ENCODE peak calls at places on chromosomes 13 and 19, in eight cellular contexts. K, W, L, C, F, J, R and U are unnamed samples. For H3K27me3, the result is how much of the 10 kb centered on the place peaks cover.

GRCh38 chr19:41226053-41226873 is 7.2 kb downstream of the AXL start:
- DNase-seq in W (no peak), J (peak), F (peak), C (peak), R (peak), L (no peak), K (peak), U (peak)

GRCh38 chr19:42207767-42208259 is 9.7 kb downstream of the DEDD2 start:
- DNase-seq in R (peak), K (no peak), F (no peak), J (no peak), W (no peak), L (no peak), C (no peak), U (no peak)

GRCh38 chr19:27741236-27741635 is 1471.7 kb downstream of the UQCRFS1 start:
- DNase-seq in R (peak), J (no peak), W (peak), K (no peak), C (peak), F (no peak), L (peak), U (no peak)

GRCh38 chr13:62357887-62358645 is 942.4 kb upstream of the PCDH20 start:
- DNase-seq in C (no peak), L (no peak), F (no peak), J (no peak), R (no peak), W (no peak), K (no peak), U (no peak)

GRCh38 chr13:20106751-20107150 is 54.1 kb downstream of the GJA3 start:
- DNase-seq in R (no peak), J (no peak), C (no peak), K (peak), L (no peak), W (no peak), F (no peak), U (no peak)

GRCh38 chr13:44237276-44237767 is 136.3 kb upstream of the SERP2 start:
- DNase-seq in C (peak), F (peak), R (no peak), W (no peak), J (peak), K (peak), L (peak), U (no peak)

GRCh38 chr19:47284324-47284899 is 9.7 kb downstream of the INAFM1 start:
- DNase-seq in J (no peak), L (no peak), R (no peak), C (no peak), K (peak), F (no peak), W (no peak), U (no peak)

GRCh38 chr13:93621966-93622365 is 395.4 kb downstream of the GPC6 start:
- DNase-seq in L (no peak), R (no peak), K (no peak), J (no peak), C (no peak), W (no peak), F (no peak), U (no peak)

GRCh38 chr13:102172406-102172805 is 229.4 kb downstream of the FGF14 start:
- DNase-seq in F (no peak), W (no peak), J (no peak), K (no peak), C (no peak), R (no peak), L (no peak), U (no peak)

GRCh38 chr19:46717716-46718143 is 816 bp upstream of the PRKD2 start:
- DNase-seq in F (no peak), K (no peak), J (no peak), W (no peak), R (no peak), C (peak), L (no peak), U (no peak)

GRCh38 chr13:102395174-102395573 is 6.7 kb downstream of the FGF14 start:
- DNase-seq in F (no peak), R (no peak), W (no peak), K (peak), C (no peak), L (no peak), J (no peak), U (no peak)

GRCh38 chr13:113622791-113623490 is 35.1 kb downstream of the ATP4B start:
- DNase-seq in F (no peak), C (peak), J (peak), L (peak), K (no peak), R (no peak), W (no peak), U (peak)

GRCh38 chr19:11437955-11438354 is 2.5 kb downstream of the PRKCSH start:
- DNase-seq in F (peak), R (no peak), K (no peak), L (no peak), C (no peak), J (no peak), W (no peak), U (no peak)

GRCh38 chr19:29439688-29440550 is 85.9 kb upstream of the VSTM2B start:
- DNase-seq in R (no peak), W (no peak), K (no peak), F (no peak), L (no peak), C (no peak), J (no peak), U (no peak)

GRCh38 chr19:5690955-5691204 is 785 bp downstream of the RPL36 start:
- DNase-seq in W (no peak), J (no peak), K (no peak), F (peak), C (no peak), R (no peak), L (no peak), U (no peak)

GRCh38 chr19:8069116-8069973 is 16.8 kb downstream of the CCL25 start:
- DNase-seq in J (no peak), K (peak), C (no peak), W (no peak), L (no peak), R (no peak), F (no peak), U (no peak)

GRCh38 chr13:63636231-63636993 is 2220.8 kb upstream of the PCDH20 start:
- DNase-seq in C (no peak), F (no peak), J (no peak), L (no peak), R (no peak), W (no peak), K (no peak), U (no peak)

GRCh38 chr19:45405435-45406164 is 731 bp upstream of the PPP1R13L start:
- DNase-seq in F (peak), W (peak), R (peak), K (peak), C (peak), J (peak), L (peak), U (peak)

GRCh38 chr13:95209109-95209508 is 92.1 kb downstream of the ABCC4 start:
- DNase-seq in J (no peak), R (no peak), L (no peak), C (no peak), F (no peak), W (no peak), K (no peak), U (no peak)

GRCh38 chr19:492091-492531 is 4.2 kb upstream of the MADCAM1 start:
- DNase-seq in F (no peak), K (peak), J (no peak), W (no peak), R (no peak), L (no peak), C (no peak), U (peak)

DNA sequence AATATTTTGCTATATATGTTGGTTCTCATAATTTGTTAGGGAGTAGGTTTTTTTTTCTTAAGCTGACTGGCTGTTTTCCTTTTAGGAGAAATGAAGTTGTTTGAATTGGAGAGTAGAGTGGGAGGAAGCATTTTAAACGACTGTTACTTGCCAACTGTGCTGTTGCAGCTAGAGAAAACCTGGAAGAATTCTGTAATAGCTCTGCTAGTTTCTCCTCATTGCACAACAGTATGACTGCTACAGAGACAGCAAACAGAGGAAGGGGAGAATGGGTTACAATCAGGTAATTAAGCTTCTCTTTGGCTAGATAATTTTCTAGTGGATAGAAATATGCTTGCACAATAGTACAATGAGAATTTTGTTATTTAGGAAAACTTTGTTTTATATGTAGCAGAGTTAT is 222.3 kb downstream of the KCTD12 start:
- DNase-seq in C (no peak), F (no peak), L (no peak), W (no peak), K (no peak), R (no peak), J (no peak), U (no peak)
- H3K27me3 ChIP-seq in C (under half), F (under half), L (under half), W (under half), K (under half), R (under half), J (under half), U (under half)

DNA sequence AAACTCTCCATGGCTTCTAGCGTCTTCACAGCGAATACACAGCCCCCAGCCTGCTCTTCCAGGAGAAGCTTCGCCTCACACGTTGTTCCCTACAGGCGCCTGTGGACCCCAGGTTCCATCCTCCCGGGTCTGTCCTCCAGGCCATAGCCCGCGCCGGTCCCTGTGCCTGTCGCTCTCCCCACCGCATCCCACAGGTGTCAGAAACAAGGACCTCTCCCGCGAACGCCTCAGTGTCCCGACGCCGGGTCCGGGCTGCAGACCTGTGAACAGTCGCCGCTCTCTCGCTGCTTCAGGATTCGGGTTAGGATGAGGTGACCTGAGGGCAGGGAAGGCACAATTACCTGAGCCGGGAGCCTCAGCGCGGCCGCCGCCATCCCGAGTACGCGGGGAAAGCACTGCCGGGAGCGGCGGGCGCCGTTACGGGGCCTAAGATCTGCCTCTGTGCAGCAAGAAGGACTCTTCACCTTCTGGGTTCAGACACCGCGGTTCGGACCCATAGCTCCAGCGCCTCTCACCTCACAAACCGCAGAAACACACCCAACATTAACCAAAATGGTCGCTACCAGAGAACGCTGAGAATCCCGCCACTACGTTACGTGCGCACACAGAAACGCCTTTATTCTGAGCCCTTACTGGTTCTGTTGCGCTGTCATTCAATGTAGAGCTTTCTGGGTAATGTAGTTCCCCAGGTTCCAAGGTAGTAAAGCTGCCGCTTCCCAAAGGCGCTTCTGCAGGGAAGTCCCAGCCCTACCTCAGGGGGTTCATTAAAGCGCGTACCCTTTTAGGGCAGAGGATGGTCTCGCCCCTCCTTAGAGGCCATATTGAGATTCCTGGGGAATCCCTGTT is at the start of gene ZNF418:
- DNase-seq in C (peak), L (no peak), W (no peak), K (no peak), F (peak), R (peak), J (peak), U (peak)
- TF ChIP-seq EP300 in C (no peak), L (no peak), W (no peak), K (no peak), F (no peak), R (no peak), J (no peak), U (no peak)

GRCh38 chr19:2254052-2254872 is 2.0 kb downstream of the JSRP1 start:
- DNase-seq in J (peak), K (peak), F (no peak), C (no peak), L (no peak), W (no peak), R (no peak), U (no peak)

GRCh38 chr19:2250765-2251576 is 1.8 kb downstream of the AMH start:
- DNase-seq in K (peak), L (no peak), R (no peak), J (no peak), C (no peak), W (no peak), F (no peak), U (peak)

GRCh38 chr19:2253106-2254051 is 2.8 kb downstream of the JSRP1 start:
- DNase-seq in R (no peak), C (no peak), L (no peak), K (peak), W (no peak), F (no peak), J (no peak), U (peak)

GRCh38 chr19:2251577-2252480 is 2.7 kb downstream of the AMH start:
- DNase-seq in W (no peak), R (no peak), F (no peak), J (no peak), L (no peak), K (peak), C (no peak), U (no peak)

DNA sequence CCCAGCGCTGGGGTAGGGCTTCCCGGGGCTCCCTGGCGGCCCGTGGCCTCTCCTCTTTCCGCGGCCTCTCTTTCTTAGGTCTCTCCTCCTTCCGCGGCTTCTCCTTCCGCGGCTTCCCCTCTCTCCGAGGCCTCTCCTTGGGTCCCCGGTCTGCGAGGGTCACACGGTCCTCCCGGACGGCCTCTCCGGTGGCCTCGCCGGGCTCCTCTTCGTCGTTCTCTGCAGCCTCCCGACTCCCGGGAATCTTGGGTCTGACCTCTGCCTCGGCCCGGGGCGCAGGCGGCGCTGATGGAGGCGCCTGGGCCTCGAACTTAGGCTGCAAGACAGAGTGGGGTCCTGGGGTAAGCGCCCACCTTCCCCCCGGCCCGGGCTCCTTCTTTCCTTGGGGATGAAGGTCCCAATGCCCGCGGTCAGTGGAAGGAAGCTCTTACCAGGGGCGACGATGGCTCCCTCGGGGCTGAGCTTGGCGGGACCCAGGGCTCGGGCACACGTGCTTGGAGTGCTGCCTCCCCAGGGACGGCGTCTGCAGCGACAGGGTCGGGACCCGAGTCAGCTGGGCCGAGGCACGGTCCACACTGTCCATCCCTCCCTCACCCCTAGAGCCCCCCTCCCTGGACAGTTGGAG is 3.5 kb downstream of the AMH start:
- DNase-seq in W (no peak), C (no peak), F (no peak), K (peak), J (no peak), R (no peak), L (no peak), U (no peak)
- H3K27me3 ChIP-seq in W (under half), C (under half), F (half or more), K (under half), J (under half), R (under half), L (half or more), U (under half)

DNA sequence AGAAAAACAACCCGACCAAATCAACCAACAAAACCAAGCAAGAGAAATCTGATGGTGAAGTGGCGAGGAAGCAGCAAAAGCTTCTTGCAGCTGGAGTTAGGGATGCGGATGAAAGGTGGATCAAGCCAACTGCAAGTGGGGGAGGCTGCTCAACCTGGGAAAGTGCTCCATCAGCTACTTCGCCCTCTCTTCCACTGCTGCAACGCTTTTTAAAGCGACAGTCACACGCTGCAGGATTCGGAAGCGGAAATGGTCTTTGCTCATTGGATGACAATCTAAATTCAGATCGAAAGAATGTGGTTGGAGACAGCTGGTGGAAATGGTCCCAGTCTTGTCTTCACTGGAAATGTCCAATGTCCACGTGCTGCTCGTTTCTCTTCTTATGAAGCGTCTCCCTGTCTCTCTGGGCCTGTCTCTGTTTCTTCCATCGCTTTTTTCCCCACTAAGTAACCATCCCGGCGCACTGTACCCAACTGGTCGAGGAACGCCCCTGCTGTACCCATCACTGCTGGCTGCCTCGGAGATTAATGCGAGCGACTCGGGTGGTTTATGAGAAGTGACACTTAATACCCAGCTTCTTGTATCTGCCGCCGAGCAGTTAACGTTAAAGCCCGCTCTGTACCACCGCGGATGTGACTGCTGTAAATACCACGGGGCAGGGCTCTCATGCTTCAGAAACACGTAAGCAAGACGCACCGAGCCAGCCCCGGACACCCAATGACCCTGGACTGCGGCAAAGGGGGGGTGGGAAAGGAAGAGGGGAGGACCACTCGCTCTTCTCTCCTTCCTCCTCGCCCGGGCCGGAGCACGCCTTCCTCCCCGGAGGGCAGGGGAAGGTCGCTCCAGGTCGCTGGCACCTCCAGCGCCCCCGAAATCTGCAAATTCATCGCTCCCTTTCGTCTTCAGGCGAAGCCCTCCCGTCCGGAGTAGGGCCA is 1.9 kb upstream of the FGF9 start:
- DNase-seq in C (peak), J (peak), L (no peak), K (peak), R (no peak), W (no peak), F (peak), U (peak)
- TF ChIP-seq EP300 in C (no peak), J (no peak), L (no peak), K (no peak), R (no peak), W (no peak), F (no peak), U (no peak)

DNA sequence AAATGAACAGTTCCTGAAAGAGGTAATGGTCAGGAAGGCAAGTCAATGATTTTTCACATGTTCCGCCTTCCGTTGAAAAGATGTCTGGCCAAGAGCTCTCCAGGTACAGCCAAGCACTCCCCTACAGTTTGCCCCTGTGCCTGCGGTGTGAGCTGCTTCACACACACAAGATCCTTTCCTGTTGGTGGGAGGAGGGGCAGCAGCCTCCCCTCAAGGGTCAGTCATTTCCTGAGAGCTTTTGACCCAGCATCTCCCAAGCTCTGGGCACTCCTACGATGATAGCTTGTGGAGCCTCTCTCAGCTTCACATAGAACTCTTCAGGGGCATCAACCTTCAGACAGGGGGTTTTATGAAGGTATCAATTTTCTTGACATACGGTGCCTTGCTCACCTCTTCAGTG is 86.9 kb downstream of the DOCK9 start:
- DNase-seq in W (no peak), F (no peak), J (no peak), C (no peak), K (no peak), L (no peak), R (no peak), U (no peak)
- H3K27me3 ChIP-seq in W (under half), F (under half), J (under half), C (under half), K (under half), L (under half), R (under half), U (under half)

GRCh38 chr13:77751513-77752456 is 54.3 kb downstream of the SLAIN1 start:
- DNase-seq in L (no peak), R (no peak), K (peak), F (no peak), C (no peak), J (no peak), W (no peak), U (no peak)
- TF ChIP-seq EP300 in L (no peak), R (no peak), K (no peak), F (no peak), C (no peak), J (no peak), W (no peak), U (no peak)

GRCh38 chr19:1768248-1768647 is 14.9 kb downstream of the ONECUT3 start:
- DNase-seq in F (peak), J (no peak), L (no peak), W (no peak), C (no peak), R (no peak), K (peak), U (no peak)

GRCh38 chr19:1767464-1767933 is 14.2 kb downstream of the ONECUT3 start:
- DNase-seq in R (peak), K (peak), L (no peak), F (peak), W (no peak), J (peak), C (no peak), U (peak)

GRCh38 chr19:1768918-1769644 is 15.8 kb downstream of the ONECUT3 start:
- DNase-seq in W (no peak), K (no peak), L (no peak), C (no peak), J (no peak), R (no peak), F (no peak), U (no peak)

GRCh38 chr19:1770866-1771576 is 17.7 kb downstream of the ONECUT3 start:
- DNase-seq in J (no peak), W (no peak), C (no peak), F (no peak), L (no peak), R (no peak), K (no peak), U (no peak)

GRCh38 chr19:1769645-1769985 is 16.3 kb downstream of the ONECUT3 start:
- DNase-seq in L (no peak), F (no peak), W (no peak), R (no peak), J (no peak), K (no peak), C (no peak), U (no peak)
- H3K27me3 ChIP-seq in L (half or more), F (half or more), W (half or more), R (under half), J (under half), K (half or more), C (half or more), U (under half)

DNA sequence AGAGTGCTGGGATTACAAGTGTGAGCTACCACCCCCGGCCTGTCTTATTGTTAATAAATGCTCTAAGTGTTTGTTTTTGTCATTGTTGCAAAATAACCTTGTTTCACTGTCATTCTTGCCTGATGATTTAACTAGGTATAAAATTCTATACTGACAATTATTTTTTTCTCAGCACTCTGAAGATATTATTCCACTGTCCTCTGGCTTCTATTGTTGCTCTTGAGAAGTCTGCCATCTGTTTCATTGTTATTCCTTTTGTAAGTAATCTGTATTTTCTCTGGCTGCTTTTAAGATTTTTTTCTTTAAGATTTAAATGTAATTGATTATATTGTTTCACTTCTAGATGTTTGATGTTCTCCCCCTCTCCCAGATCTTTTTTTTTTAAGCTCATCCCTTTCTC is 17.6 kb downstream of the ZNF420 start:
- DNase-seq in F (no peak), R (no peak), W (no peak), L (no peak), C (no peak), K (no peak), J (no peak), U (no peak)
- TF ChIP-seq EP300 in F (no peak), R (no peak), W (no peak), L (no peak), C (no peak), K (no peak), J (no peak), U (no peak)